ENCODE peak calls at places on chromosomes 11 and 22, in five cellular contexts. Q, O, J, U and K are unnamed samples.

GRCh38 chr22:38982008-38982927 is at the start of gene APOBEC3B:
- DNase-seq in Q (peak; percentile 9), O (peak; percentile 72), J (peak; percentile 94), U (peak; percentile 94), K (peak; percentile 90)

GRCh38 chr22:21076907-21077625 is 31.3 kb downstream of the LRRC74B start:
- DNase-seq in Q (no peak), O (no peak), J (no peak), U (no peak), K (peak; percentile 43)

GRCh38 chr22:25970348-25970995 is 198.8 kb upstream of the SEZ6L start:
- DNase-seq in Q (peak; percentile 19), O (peak; percentile 84), J (no peak), U (no peak), K (no peak)

GRCh38 chr11:134949121-134949591 is 537.1 kb upstream of the B3GAT1 start:
- DNase-seq in Q (no peak), O (no peak), J (peak; percentile 70), U (peak; percentile 79), K (no peak)

GRCh38 chr11:96484361-96484760 is 94.5 kb downstream of the JRKL start:
- DNase-seq in Q (no peak), O (no peak), J (no peak), U (no peak), K (no peak)

GRCh38 chr11:86292912-86293606 is 9.0 kb upstream of the HIKESHI start:
- DNase-seq in Q (no peak), O (no peak), J (no peak), U (no peak), K (no peak)

GRCh38 chr22:50146440-50147228 is 23.9 kb upstream of the PANX2 start:
- DNase-seq in Q (peak; percentile 61), O (no peak), J (no peak), U (peak; percentile 80), K (no peak)

GRCh38 chr11:65496304-65497140 is 2.3 kb upstream of the MALAT1 start:
- DNase-seq in Q (no peak), O (no peak), J (no peak), U (peak; percentile 47), K (no peak)

GRCh38 chr22:25987948-25988347 is 181.3 kb upstream of the SEZ6L start:
- DNase-seq in Q (no peak), O (no peak), J (no peak), U (no peak), K (no peak)

GRCh38 chr11:94558468-94558867 is 8.7 kb upstream of the PIWIL4 start:
- DNase-seq in Q (no peak), O (no peak), J (no peak), U (no peak), K (no peak)

GRCh38 chr22:38828616-38829205 is 15.1 kb downstream of the NPTXR start:
- DNase-seq in Q (no peak), O (no peak), J (no peak), U (no peak), K (no peak)

GRCh38 chr11:110984147-110984546 is 261.4 kb upstream of the POU2AF2 start:
- DNase-seq in Q (no peak), O (no peak), J (no peak), U (peak; percentile 51), K (no peak)

GRCh38 chr11:203945-204586 is 3.1 kb downstream of the BET1L start:
- DNase-seq in Q (no peak), O (peak; percentile 12), J (no peak), U (no peak), K (no peak)

GRCh38 chr11:2961080-2961479 is 31.0 kb downstream of the NAP1L4 start:
- DNase-seq in Q (no peak), O (peak; percentile 47), J (no peak), U (no peak), K (peak; percentile 40)
- H3K4me3 ChIP-seq in Q (no peak overlapping the region), O (no peak overlapping the region), J (no peak overlapping the region), U (no peak overlapping the region), K (no peak overlapping the region)

DNA sequence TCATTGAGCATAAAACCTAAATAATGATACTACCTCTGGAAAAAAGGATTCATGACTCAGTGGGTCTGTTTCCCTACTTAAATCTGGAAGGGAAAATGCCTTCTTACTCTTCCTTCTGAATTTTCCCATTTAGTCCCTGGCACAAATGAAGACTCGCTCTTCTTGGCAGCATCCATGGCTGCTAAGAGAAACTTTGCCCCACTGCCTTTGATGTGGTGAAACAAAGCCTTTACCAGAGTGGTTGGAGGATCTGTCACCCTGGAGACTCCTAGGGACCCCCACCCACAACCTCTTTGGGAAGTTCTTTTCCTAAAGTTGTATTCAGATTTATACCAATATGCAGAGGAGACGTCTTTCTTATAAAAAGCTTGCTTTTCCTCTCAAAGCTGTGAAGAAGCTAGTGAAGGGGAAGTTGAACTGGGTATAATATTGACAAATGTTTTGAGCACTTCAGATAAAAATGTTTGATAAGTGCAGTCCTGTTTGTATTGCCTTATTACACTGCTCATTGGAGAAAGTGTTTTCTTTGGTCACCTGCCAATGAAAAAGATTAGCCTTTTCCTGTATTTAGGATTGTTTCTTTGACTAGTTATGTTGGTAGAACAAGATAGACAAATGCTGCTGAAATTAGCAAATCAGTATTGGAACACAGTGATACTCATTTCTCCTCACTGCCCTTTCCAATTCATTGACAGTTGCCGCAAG is 77.3 kb downstream of the ARFGAP2 start:
- DNase-seq in Q (no peak), O (no peak), J (no peak), U (no peak), K (no peak)
- H3K27me3 ChIP-seq in Q (no peaks in the 10 kb centered on the region), O (no peaks in the 10 kb centered on the region), J (no peaks in the 10 kb centered on the region), U (no peaks in the 10 kb centered on the region), K (no peaks in the 10 kb centered on the region)

DNA sequence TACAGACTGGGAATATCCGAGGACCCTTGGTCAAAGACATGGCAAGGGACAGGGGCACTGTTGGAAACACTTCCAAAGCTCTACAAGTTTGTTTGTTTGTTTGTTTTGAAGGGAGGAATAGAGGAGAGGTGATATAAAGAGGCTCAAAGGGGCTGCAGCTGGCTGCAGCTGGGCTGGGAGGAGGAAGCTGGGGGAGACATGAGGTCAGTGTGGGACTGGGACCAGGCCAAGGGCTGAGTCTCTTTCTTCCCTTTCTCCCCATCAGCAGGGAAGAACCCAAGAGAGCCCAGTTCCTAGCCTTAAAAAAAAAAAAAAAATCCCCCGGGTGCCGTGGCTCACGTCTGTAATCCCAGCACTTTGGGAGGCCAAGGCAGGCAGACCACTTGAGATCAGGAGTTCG is 5.0 kb downstream of the RHOG start:
- DNase-seq in Q (peak; percentile 51), O (no peak), J (no peak), U (no peak), K (no peak)
- H3K4me3 ChIP-seq in Q (no peak overlapping the region), O (no peak overlapping the region), J (no peak overlapping the region), U (no peak overlapping the region), K (no peak overlapping the region)

DNA sequence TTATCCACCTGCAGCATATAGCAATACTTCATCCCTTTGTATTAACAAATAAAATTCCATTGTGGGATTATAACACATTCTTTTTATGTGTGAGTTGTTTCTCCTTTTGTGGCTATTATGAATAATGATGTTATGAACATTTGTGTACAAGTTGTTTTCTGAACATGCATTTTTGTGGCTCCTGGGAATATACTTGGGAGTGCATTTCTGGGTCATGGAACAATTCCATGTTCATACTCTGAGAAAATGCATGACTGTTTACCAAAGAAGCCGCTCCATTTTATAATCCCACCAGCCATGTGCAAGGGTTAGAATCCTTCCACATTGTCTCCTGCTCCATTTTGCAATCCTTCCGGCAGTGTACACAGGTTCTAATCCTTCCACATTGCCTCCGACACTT is 713.8 kb downstream of the TBC1D22A start:
- DNase-seq in Q (no peak), O (no peak), J (peak; percentile 75), U (peak; percentile 90), K (no peak)
- H3K27me3 ChIP-seq in Q (no peaks in the 10 kb centered on the region), O (no peaks in the 10 kb centered on the region), J (peaks cover 11% of the 10 kb centered on the region), U (no peaks in the 10 kb centered on the region), K (no peaks in the 10 kb centered on the region)

DNA sequence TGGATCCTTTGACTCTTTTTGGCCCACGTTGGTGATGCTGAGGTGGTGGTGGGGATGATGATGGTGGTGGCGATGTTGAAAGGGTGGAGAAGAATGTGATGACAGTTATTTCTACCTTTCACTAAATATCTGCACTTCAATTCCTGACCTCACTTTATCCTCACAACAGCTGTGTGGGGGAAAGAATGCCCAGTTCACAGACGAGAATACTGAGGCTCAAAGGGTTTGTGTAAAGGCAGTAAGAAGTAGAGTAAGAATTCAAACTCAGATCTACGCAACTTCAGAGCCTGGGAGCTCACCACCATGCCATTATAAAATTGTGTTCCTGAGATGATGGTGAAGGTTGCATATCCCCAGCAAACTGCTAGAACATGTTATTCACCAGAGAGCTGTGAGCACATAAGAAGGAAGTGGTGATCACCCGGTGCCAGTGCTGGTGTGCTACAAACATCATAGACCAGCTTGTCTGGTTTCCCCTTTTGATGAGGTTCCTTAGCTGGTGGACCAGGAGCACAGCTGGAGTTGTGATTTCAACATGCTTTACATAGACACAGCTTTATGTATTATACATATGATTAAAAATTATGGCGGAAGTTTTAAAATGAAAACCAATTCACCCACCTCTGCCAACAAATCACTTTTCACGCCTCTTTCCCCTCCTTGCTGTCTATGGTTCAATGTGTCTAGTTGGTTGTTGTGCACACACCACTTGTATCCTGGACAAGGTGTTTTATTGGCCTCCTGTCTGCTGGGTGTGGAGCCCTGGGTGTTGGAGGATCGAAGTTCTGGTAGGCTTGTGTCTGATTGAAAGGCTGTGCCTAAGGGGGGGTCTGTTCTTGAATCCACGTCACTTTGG is 6.2 kb downstream of the ST14 start:
- DNase-seq in Q (no peak), O (no peak), J (no peak), U (peak; percentile 43), K (no peak)
- H3K4me3 ChIP-seq in Q (no peak overlapping the region), O (no peak overlapping the region), J (no peak overlapping the region), U (no peak overlapping the region), K (no peak overlapping the region)

GRCh38 chr11:128389461-128389976 is 197.8 kb downstream of the ETS1 start:
- DNase-seq in Q (no peak), O (no peak), J (no peak), U (no peak), K (no peak)
- H3K27me3 ChIP-seq in Q (no peaks in the 10 kb centered on the region), O (no peaks in the 10 kb centered on the region), J (no peaks in the 10 kb centered on the region), U (no peaks in the 10 kb centered on the region), K (no peaks in the 10 kb centered on the region)

DNA sequence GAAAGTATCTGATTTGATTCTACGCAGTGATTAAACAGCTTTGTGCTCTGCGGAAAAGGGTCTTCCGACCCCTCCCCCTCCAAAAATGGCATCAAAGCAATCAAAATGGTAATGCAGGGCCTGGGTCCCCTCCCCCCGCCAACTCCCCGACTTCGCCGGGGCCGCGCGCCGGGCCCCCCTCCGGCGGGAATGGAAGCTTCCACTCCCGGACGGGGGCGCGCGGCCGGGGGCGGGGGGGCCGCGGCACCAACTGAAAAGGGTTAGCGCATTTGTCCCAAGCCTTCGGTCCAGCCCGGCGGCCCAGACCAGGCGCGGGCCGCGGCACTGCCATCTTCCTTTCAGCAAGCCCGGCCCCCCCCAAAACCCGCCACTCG is 2.9 kb downstream of the PHF21B start:
- DNase-seq in Q (peak; percentile 48), O (no peak), J (no peak), U (no peak), K (peak; percentile 96)
- H3K4me3 ChIP-seq in Q (peak overlapping the region; percentile 74), O (peak overlapping the region; percentile 89), J (peak overlapping the region; percentile 55), U (no peak overlapping the region), K (peak overlapping the region; percentile 57)

GRCh38 chr11:79060081-79060480 is 380.7 kb downstream of the TENM4 start:
- DNase-seq in Q (no peak), O (no peak), J (no peak), U (no peak), K (no peak)
- H3K27me3 ChIP-seq in Q (no peaks in the 10 kb centered on the region), O (no peaks in the 10 kb centered on the region), J (no peaks in the 10 kb centered on the region), U (no peaks in the 10 kb centered on the region), K (no peaks in the 10 kb centered on the region)